ENCODE peak calls at places on chromosomes 3 and 15, in ten cellular contexts. A, G, Y, B, I, E, L, S, J and X are unnamed samples.

GRCh38 chr3:42819351-42819965 is 10.2 kb downstream of the ACKR2 start:
- DNase-seq in A (no peak), G (peak; percentile 46), Y (no peak), B (no peak), I (no peak), E (no peak), L (no peak), S (peak; percentile 67), J (no peak), X (no peak)

GRCh38 chr15:29556385-29556784 is 265.9 kb downstream of the TJP1 start:
- DNase-seq in A (peak; percentile 6), G (no peak), Y (no peak), B (no peak), I (no peak), E (no peak), L (no peak), S (no peak), J (no peak), X (no peak)

GRCh38 chr15:55899537-55899936 is 93.9 kb downstream of the NEDD4 start:
- DNase-seq in A (no peak), G (no peak), Y (no peak), B (no peak), I (no peak), E (no peak), L (no peak), S (no peak), J (no peak), X (no peak)

GRCh38 chr15:58741032-58741431 is 8.5 kb downstream of the ADAM10 start:
- DNase-seq in A (no peak), G (no peak), Y (no peak), B (no peak), I (no peak), E (no peak), L (no peak), S (no peak), J (no peak), X (no peak)

GRCh38 chr3:21484323-21485154 is 266.5 kb downstream of the ZNF385D start:
- DNase-seq in A (peak; percentile 88), G (peak; percentile 75), Y (peak; percentile 76), B (peak; percentile 14), I (peak; percentile 36), E (peak; percentile 11), L (peak; percentile 1), S (peak; percentile 86), J (peak; percentile 13), X (no peak)

GRCh38 chr15:34737379-34737928 is 17.3 kb downstream of the GJD2 start:
- DNase-seq in A (no peak), G (peak; percentile 35), Y (no peak), B (no peak), I (no peak), E (no peak), L (no peak), S (no peak), J (no peak), X (no peak)

GRCh38 chr15:38130739-38131498 is 121.7 kb upstream of the SPRED1 start:
- DNase-seq in A (peak; percentile 99), G (no peak), Y (peak; percentile 31), B (peak; percentile 79), I (peak; percentile 93), E (peak; percentile 75), L (no peak), S (peak; percentile 28), J (peak; percentile 88), X (peak; percentile 78)

GRCh38 chr15:78909791-78910228 is 35.0 kb downstream of the CTSH start:
- DNase-seq in A (peak; percentile 57), G (peak; percentile 77), Y (peak; percentile 17), B (no peak), I (no peak), E (no peak), L (peak; percentile 72), S (peak; percentile 84), J (no peak), X (no peak)

GRCh38 chr3:43054754-43055153 is 51.1 kb downstream of the POMGNT2 start:
- DNase-seq in A (no peak), G (no peak), Y (no peak), B (no peak), I (no peak), E (no peak), L (no peak), S (no peak), J (no peak), X (no peak)

GRCh38 chr3:14125193-14126016 is 553 bp downstream of the TMEM43 start:
- DNase-seq in A (peak; percentile 96), G (peak; percentile 88), Y (peak; percentile 67), B (peak; percentile 88), I (peak; percentile 73), E (peak; percentile 58), L (peak; percentile 68), S (peak; percentile 78), J (peak; percentile 81), X (peak; percentile 68)

DNA sequence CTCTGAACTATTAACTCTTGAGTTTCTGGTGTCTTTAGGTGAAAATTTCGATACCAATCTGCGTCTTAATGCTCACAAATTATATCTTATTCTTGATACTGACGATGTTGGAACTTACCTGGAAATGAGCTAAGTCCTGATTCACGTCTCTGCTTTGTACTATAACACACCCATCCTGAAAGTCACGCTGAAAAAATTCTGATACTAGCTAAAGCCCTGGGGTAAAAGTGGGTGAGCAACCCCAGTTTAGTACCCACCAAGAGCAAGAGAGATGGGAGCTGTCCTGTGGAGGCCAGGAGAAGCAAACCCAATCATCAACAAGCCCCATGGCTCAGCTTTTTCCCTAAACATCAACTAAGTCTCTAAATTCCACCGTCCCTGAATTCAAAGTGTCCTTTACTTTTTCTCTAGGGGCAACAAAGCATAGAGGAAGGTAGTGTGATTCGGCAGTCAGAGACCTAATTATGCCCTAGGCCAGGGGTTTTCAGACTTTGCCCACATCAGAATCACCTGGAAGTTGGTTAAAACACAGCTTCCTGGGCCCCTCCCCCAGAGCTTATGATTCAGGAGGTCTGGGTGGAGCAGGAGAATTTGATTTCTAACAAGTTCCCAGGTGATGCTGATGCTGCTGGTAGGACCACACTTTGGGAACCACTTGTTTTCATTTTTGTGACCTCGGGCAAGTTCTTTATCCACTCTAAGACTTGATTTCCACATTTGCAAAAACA is 90.2 kb downstream of the OSBPL10 start:
- DNase-seq in A (no peak), G (no peak), Y (no peak), B (no peak), I (no peak), E (no peak), L (no peak), S (no peak), J (no peak), X (no peak)
- TF ChIP-seq CTCF in A (no peak), G (no peak), Y (no peak), B (no peak), I (no peak), E (no peak), L (no peak), S (no peak), J (no peak), X (no peak)

GRCh38 chr15:70633394-70633793 is 130.0 kb downstream of the UACA start:
- DNase-seq in A (peak; percentile 63), G (peak; percentile 59), Y (no peak), B (no peak), I (no peak), E (peak; percentile 19), L (no peak), S (peak; percentile 39), J (no peak), X (no peak)

GRCh38 chr15:70632079-70632850 is 131.1 kb downstream of the UACA start:
- DNase-seq in A (no peak), G (no peak), Y (no peak), B (no peak), I (no peak), E (no peak), L (no peak), S (no peak), J (no peak), X (no peak)

GRCh38 chr15:70635895-70636294 is 127.5 kb downstream of the UACA start:
- DNase-seq in A (no peak), G (no peak), Y (no peak), B (no peak), I (no peak), E (no peak), L (no peak), S (no peak), J (no peak), X (no peak)

GRCh38 chr15:70632981-70633380 is 130.4 kb downstream of the UACA start:
- DNase-seq in A (no peak), G (no peak), Y (no peak), B (no peak), I (no peak), E (no peak), L (no peak), S (peak; percentile 68), J (no peak), X (no peak)

DNA sequence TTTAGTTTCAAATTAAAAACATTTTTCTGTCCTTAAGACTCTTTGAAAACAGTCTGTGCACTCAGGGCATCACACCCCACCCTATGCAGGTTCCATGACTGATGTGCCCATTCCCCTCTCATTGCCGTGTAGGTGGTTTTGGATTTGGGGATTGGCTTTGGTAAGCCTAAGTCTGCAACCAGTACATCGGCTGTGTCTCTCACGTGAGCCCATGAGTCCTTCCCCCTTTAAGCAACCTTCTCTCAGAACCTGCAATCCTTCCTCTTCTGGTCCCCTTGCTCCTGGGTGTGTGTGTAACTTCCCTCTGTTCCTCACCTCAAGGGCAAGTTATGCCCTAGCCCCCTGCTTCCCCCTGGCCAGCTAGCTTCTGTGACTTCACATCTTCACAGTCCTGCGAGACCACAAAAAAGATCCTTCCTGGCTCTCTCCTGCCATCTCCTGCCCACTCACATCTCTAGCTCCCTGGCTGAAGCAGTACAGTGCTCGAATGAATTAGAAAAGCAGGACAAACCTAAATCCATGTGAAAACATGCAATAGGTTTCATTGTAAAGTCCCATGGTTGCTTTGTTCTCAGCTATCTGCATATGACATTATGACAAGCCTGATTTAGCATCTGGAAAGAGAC is 126.7 kb downstream of the UACA start:
- DNase-seq in A (peak; percentile 45), G (peak; percentile 14), Y (no peak), B (no peak), I (no peak), E (no peak), L (no peak), S (peak; percentile 52), J (no peak), X (no peak)
- TF ChIP-seq CTCF in A (peak; percentile 58), G (peak; percentile 52), Y (no peak), B (no peak), I (peak; percentile 6), E (peak; percentile 29), L (peak; percentile 50), S (peak; percentile 76), J (no peak), X (no peak)

GRCh38 chr15:87623832-87624231 is 632.7 kb downstream of the NTRK3 start:
- DNase-seq in A (no peak), G (peak; percentile 18), Y (peak; percentile 18), B (no peak), I (no peak), E (no peak), L (no peak), S (peak; percentile 82), J (no peak), X (no peak)
- TF ChIP-seq CTCF in A (no peak), G (peak; percentile 18), Y (peak; percentile 24), B (no peak), I (no peak), E (no peak), L (peak; percentile 33), S (peak; percentile 66), J (no peak), X (no peak)

DNA sequence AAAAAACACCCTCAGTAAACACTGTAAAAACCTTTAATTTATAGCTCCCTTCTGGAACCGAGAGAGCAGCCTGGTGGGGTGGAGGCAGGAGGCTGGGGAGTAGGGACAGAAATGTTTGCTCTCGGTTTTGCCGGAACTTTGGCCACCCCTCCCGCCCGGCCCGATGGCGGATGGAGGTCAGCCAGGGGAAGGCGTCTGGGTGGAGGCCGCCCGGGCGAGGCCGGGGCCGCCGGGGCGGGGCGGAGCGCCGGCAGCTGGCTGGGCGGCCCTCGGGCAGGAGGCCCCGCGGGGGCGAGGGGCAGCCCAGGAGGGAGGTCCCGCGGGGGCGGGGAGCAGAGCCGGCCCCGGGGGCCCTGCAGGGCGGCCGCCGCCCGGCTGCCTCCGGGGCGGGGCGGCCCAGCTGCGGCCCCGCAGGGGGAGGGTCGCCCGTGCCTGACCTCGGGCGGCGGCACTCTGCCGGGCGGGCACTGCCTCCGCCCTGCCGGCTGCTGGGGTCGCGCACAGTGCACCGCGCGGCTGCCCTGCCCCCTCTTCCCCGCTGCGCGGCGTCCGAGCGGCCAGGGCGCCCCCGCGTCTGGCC is 829 bp upstream of the SKIL start:
- DNase-seq in A (peak; percentile 80), G (peak; percentile 94), Y (peak; percentile 92), B (peak; percentile 71), I (peak; percentile 89), E (peak; percentile 91), L (peak; percentile 62), S (peak; percentile 90), J (peak; percentile 89), X (peak; percentile 72)
- TF ChIP-seq CTCF in A (no peak), G (no peak), Y (no peak), B (no peak), I (no peak), E (no peak), L (no peak), S (peak; percentile 5), J (no peak), X (no peak)